ENCODE peak calls at places on chromosomes 4 and X, in nine cellular contexts. O, I, L, Q, T, W, V, E and D are unnamed samples.
A peak's percentile ranks its signal among the peaks of the same experiment; 100 is the strongest.

GRCh38 chrX:70437011-70437410 is 7.6 kb upstream of the DLG3 start:
- DNase-seq in O (no peak), I (no peak), L (no peak), Q (no peak), T (no peak), W (no peak), V (no peak), E (no peak), D (no peak)

GRCh38 chr4:92522371-92522770 is 218.6 kb downstream of the GRID2 start:
- DNase-seq in O (no peak), I (no peak), L (no peak), Q (no peak), T (no peak), W (no peak), V (no peak), E (no peak), D (no peak)

GRCh38 chr4:6917445-6918241 is 8.0 kb downstream of the TBC1D14 start:
- DNase-seq in O (peak; percentile 62), I (no peak), L (peak; percentile 97), Q (peak; percentile 93), T (peak; percentile 69), W (peak; percentile 92), V (peak; percentile 91), E (peak; percentile 96), D (no peak)

GRCh38 chrX:2402361-2402690 is 98.5 kb downstream of the DHRSX start:
- DNase-seq in O (peak; percentile 10), I (no peak), L (no peak), Q (no peak), T (no peak), W (no peak), V (no peak), E (no peak), D (no peak)

GRCh38 chr4:147103403-147103946 is 157.8 kb upstream of the TTC29 start:
- DNase-seq in O (no peak), I (no peak), L (peak; percentile 77), Q (no peak), T (peak; percentile 59), W (no peak), V (no peak), E (no peak), D (peak; percentile 28)

GRCh38 chr4:55547461-55547770 is 707 bp upstream of the CLOCK start:
- DNase-seq in O (peak; percentile 79), I (no peak), L (no peak), Q (no peak), T (no peak), W (no peak), V (no peak), E (no peak), D (no peak)

GRCh38 chr4:41990383-41991111 is at the start of gene SLC30A9:
- DNase-seq in O (peak; percentile 97), I (peak; percentile 93), L (peak; percentile 96), Q (peak; percentile 96), T (peak; percentile 96), W (peak; percentile 98), V (peak; percentile 95), E (peak; percentile 97), D (peak; percentile 71)

GRCh38 chr4:156347412-156348075 is 393.9 kb upstream of the CTSO start:
- DNase-seq in O (no peak), I (no peak), L (no peak), Q (no peak), T (no peak), W (no peak), V (no peak), E (no peak), D (no peak)

GRCh38 chr4:48275247-48275646 is 5.6 kb upstream of the TEC start:
- DNase-seq in O (peak; percentile 12), I (no peak), L (no peak), Q (no peak), T (no peak), W (peak; percentile 71), V (no peak), E (no peak), D (no peak)

GRCh38 chr4:4541040-4541631 is 712 bp downstream of the STX18 start:
- DNase-seq in O (no peak), I (no peak), L (peak; percentile 12), Q (peak; percentile 61), T (no peak), W (peak; percentile 57), V (no peak), E (peak; percentile 53), D (no peak)

GRCh38 chr4:76982638-76983579 is 33.4 kb downstream of the SEPTIN11 start:
- DNase-seq in O (no peak), I (peak; percentile 16), L (no peak), Q (no peak), T (no peak), W (peak; percentile 50), V (no peak), E (no peak), D (no peak)

GRCh38 chr4:76987153-76987562 is 37.6 kb downstream of the SEPTIN11 start:
- DNase-seq in O (no peak), I (no peak), L (no peak), Q (no peak), T (peak; percentile 27), W (no peak), V (no peak), E (no peak), D (no peak)

GRCh38 chr4:76984788-76985211 is 35.2 kb downstream of the SEPTIN11 start:
- DNase-seq in O (peak; percentile 41), I (no peak), L (peak; percentile 71), Q (no peak), T (peak; percentile 85), W (no peak), V (no peak), E (no peak), D (peak; percentile 24)

GRCh38 chr4:76981649-76982048 is 32.1 kb downstream of the SEPTIN11 start:
- DNase-seq in O (no peak), I (no peak), L (no peak), Q (no peak), T (no peak), W (no peak), V (no peak), E (no peak), D (no peak)

GRCh38 chr4:76984127-76984526 is 34.6 kb downstream of the SEPTIN11 start:
- DNase-seq in O (no peak), I (peak; percentile 44), L (no peak), Q (no peak), T (peak; percentile 39), W (peak; percentile 22), V (no peak), E (no peak), D (no peak)
- H3K4me3 ChIP-seq in O (no peak overlapping the region), I (peak overlapping the region; percentile 3), L (no peak overlapping the region), Q (no peak overlapping the region), T (no peak overlapping the region), W (no peak overlapping the region), V (no peak overlapping the region), E (no peak overlapping the region), D (no peak overlapping the region)

GRCh38 chr4:75849459-75849858 is 52.8 kb downstream of the PPEF2 start:
- DNase-seq in O (peak; percentile 40), I (no peak), L (no peak), Q (peak; percentile 49), T (no peak), W (peak; percentile 7), V (no peak), E (no peak), D (no peak)
- H3K27ac ChIP-seq in O (no peak overlapping the region), I (no peak overlapping the region), L (no peak overlapping the region), Q (no peak overlapping the region), T (no peak overlapping the region), W (no peak overlapping the region), V (no peak overlapping the region), E (no peak overlapping the region), D (no peak overlapping the region)

GRCh38 chrX:153690466-153690865 is 2.7 kb downstream of the SLC6A8 start:
- DNase-seq in O (no peak), I (no peak), L (no peak), Q (no peak), T (no peak), W (no peak), V (peak; percentile 41), E (no peak), D (no peak)
- H3K4me3 ChIP-seq in O (peak overlapping the region; percentile 59), I (no peak overlapping the region), L (no peak overlapping the region), Q (no peak overlapping the region), T (no peak overlapping the region), W (peak overlapping the region; percentile 39), V (no peak overlapping the region), E (no peak overlapping the region), D (no peak overlapping the region)

DNA sequence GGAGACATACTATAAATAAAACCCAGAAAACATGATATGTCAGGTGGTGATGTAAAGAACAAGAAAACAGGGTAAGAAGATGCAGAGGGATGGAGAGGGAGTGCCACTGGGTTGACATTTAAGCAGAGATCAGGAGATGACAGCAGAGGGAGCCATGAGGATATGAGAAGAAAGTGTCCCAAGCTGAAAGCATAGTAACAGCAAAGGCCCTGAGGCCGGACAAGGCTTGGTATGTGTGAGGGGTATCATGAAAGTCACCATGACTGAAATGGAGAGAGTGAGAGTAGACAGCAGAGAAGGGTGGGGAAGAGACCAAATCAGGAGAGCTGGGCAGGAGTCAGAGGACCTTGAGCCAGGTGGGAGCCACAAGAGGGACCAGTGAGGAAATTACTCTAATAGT is 3.4 kb downstream of the GPKOW start:
- DNase-seq in O (no peak), I (no peak), L (no peak), Q (no peak), T (no peak), W (peak; percentile 27), V (no peak), E (no peak), D (no peak)
- H3K27ac ChIP-seq in O (no peak overlapping the region), I (no peak overlapping the region), L (no peak overlapping the region), Q (no peak overlapping the region), T (no peak overlapping the region), W (no peak overlapping the region), V (no peak overlapping the region), E (no peak overlapping the region), D (no peak overlapping the region)

GRCh38 chrX:15989716-15990115 is 133.6 kb upstream of the GRPR start:
- DNase-seq in O (no peak), I (no peak), L (no peak), Q (no peak), T (no peak), W (no peak), V (no peak), E (no peak), D (no peak)
- H3K4me3 ChIP-seq in O (no peak overlapping the region), I (no peak overlapping the region), L (no peak overlapping the region), Q (no peak overlapping the region), T (no peak overlapping the region), W (no peak overlapping the region), V (no peak overlapping the region), E (no peak overlapping the region), D (no peak overlapping the region)

GRCh38 chrX:154489182-154489581 is 1.2 kb downstream of the SLC10A3 start:
- DNase-seq in O (no peak), I (no peak), L (no peak), Q (no peak), T (no peak), W (no peak), V (no peak), E (no peak), D (no peak)
- H3K27ac ChIP-seq in O (no peak overlapping the region), I (no peak overlapping the region), L (no peak overlapping the region), Q (no peak overlapping the region), T (peak overlapping the region; percentile 74), W (peak overlapping the region; percentile 87), V (peak overlapping the region; percentile 97), E (no peak overlapping the region), D (peak overlapping the region; percentile 82)

DNA sequence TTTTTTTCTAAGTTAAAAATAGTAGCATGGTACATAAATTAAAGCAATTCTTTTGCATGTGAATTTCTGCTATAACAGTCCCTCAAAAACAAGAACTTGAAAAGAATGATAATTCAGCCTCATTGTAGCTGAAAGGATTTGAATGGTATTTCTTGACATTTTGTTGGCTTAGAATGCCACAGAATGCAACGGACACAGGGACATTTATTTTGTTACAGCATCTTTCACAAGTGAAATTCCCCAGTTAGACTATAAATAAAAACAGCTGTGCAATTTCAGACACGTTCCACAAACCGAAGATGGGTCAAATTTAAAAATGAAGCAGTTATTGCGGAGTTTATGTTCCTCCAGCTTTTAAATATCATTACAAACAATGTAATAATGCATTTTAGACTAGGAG is 82.8 kb upstream of the AMELX start:
- DNase-seq in O (no peak), I (no peak), L (no peak), Q (no peak), T (no peak), W (no peak), V (no peak), E (no peak), D (no peak)
- H3K4me3 ChIP-seq in O (no peak overlapping the region), I (no peak overlapping the region), L (no peak overlapping the region), Q (no peak overlapping the region), T (no peak overlapping the region), W (no peak overlapping the region), V (no peak overlapping the region), E (no peak overlapping the region), D (no peak overlapping the region)